ENCODE peak calls at places on chromosomes 13 and 19, in seven cellular contexts. One of them, this sample, is unnamed.

GRCh38 chr13:97386832-97387486 is 47.0 kb upstream of the RAP2A start:
- DNase-seq in HepG2: no peak
- DNase-seq in GM12892: no peak
- DNase-seq in GM12878: no peak
- DNase-seq in SK-N-SH: no peak
- DNase-seq in K562: no peak
- DNase-seq in H1: no peak
- DNase-seq in this sample: no peak

GRCh38 chr13:97809576-97809975 is 143.9 kb upstream of the IPO5 start:
- DNase-seq in HepG2: no peak
- DNase-seq in GM12892: no peak
- DNase-seq in GM12878: no peak
- DNase-seq in SK-N-SH: no peak
- DNase-seq in K562: no peak
- DNase-seq in H1: no peak
- DNase-seq in this sample: no peak

GRCh38 chr19:369876-370275 is 25.3 kb upstream of the MIER2 start:
- DNase-seq in HepG2: no peak
- DNase-seq in GM12892: no peak
- DNase-seq in GM12878: no peak
- DNase-seq in SK-N-SH: no peak
- DNase-seq in K562: no peak
- DNase-seq in H1: no peak
- DNase-seq in this sample: no peak

GRCh38 chr13:80339841-80340642 is 884 bp downstream of the SPRY2 start:
- DNase-seq in HepG2: peak
- DNase-seq in GM12892: no peak
- DNase-seq in GM12878: no peak
- DNase-seq in SK-N-SH: peak
- DNase-seq in K562: peak
- DNase-seq in H1: no peak
- DNase-seq in this sample: no peak

GRCh38 chr19:2636142-2636896 is 66.2 kb downstream of the GNG7 start:
- DNase-seq in HepG2: no peak
- DNase-seq in GM12892: no peak
- DNase-seq in GM12878: no peak
- DNase-seq in SK-N-SH: no peak
- DNase-seq in K562: no peak
- DNase-seq in H1: no peak
- DNase-seq in this sample: no peak

GRCh38 chr19:46616631-46617322 is 8.1 kb downstream of the PTGIR start:
- DNase-seq in HepG2: peak
- DNase-seq in GM12892: no peak
- DNase-seq in GM12878: no peak
- DNase-seq in SK-N-SH: peak
- DNase-seq in K562: peak
- DNase-seq in H1: no peak
- DNase-seq in this sample: no peak

GRCh38 chr19:44909775-44910174 is 4.2 kb downstream of the APOE start:
- DNase-seq in HepG2: no peak
- DNase-seq in GM12892: no peak
- DNase-seq in GM12878: no peak
- DNase-seq in SK-N-SH: no peak
- DNase-seq in K562: no peak
- DNase-seq in H1: no peak
- DNase-seq in this sample: no peak

GRCh38 chr13:98216135-98216565 is 39.1 kb upstream of the RNF113B start:
- DNase-seq in HepG2: no peak
- DNase-seq in GM12892: no peak
- DNase-seq in GM12878: no peak
- DNase-seq in SK-N-SH: peak
- DNase-seq in K562: no peak
- DNase-seq in H1: no peak
- DNase-seq in this sample: no peak

GRCh38 chr13:90706631-90707030 is 640.9 kb upstream of the MIR17HG start:
- DNase-seq in HepG2: no peak
- DNase-seq in GM12892: no peak
- DNase-seq in GM12878: no peak
- DNase-seq in SK-N-SH: no peak
- DNase-seq in K562: no peak
- DNase-seq in H1: no peak
- DNase-seq in this sample: no peak

GRCh38 chr19:19280561-19280960 is 7.5 kb upstream of the TM6SF2 start:
- DNase-seq in HepG2: no peak
- DNase-seq in GM12892: no peak
- DNase-seq in GM12878: no peak
- DNase-seq in SK-N-SH: no peak
- DNase-seq in K562: no peak
- DNase-seq in H1: no peak
- DNase-seq in this sample: no peak

GRCh38 chr19:10603873-10604459 is 16.9 kb upstream of the AP1M2 start:
- DNase-seq in HepG2: no peak
- DNase-seq in GM12892: no peak
- DNase-seq in GM12878: peak
- DNase-seq in SK-N-SH: peak
- DNase-seq in K562: no peak
- DNase-seq in H1: no peak
- DNase-seq in this sample: peak

GRCh38 chr19:18418725-18419194 is 438 bp upstream of the SSBP4 start:
- DNase-seq in HepG2: no peak
- DNase-seq in GM12892: no peak
- DNase-seq in GM12878: no peak
- DNase-seq in SK-N-SH: no peak
- DNase-seq in K562: no peak
- DNase-seq in H1: no peak
- DNase-seq in this sample: no peak

GRCh38 chr13:21060063-21060826 is 1.1 kb downstream of the LATS2 start:
- DNase-seq in HepG2: no peak
- DNase-seq in GM12892: no peak
- DNase-seq in GM12878: no peak
- DNase-seq in SK-N-SH: no peak
- DNase-seq in K562: no peak
- DNase-seq in H1: no peak
- DNase-seq in this sample: peak
- TF ChIP-seq TAF1 in HepG2: peak
- TF ChIP-seq TAF1 in GM12892: no peak
- TF ChIP-seq TAF1 in GM12878: no peak
- TF ChIP-seq TAF1 in SK-N-SH: no peak
- TF ChIP-seq TAF1 in K562: no peak
- TF ChIP-seq TAF1 in H1: no peak
- TF ChIP-seq TAF1 in this sample: no peak

GRCh38 chr13:112058519-112058873 is 8.5 kb upstream of the SOX1 start:
- DNase-seq in HepG2: no peak
- DNase-seq in GM12892: no peak
- DNase-seq in GM12878: no peak
- DNase-seq in SK-N-SH: no peak
- DNase-seq in K562: no peak
- DNase-seq in H1: no peak
- DNase-seq in this sample: no peak

GRCh38 chr13:112056284-112056727 is 10.6 kb upstream of the SOX1 start:
- DNase-seq in HepG2: no peak
- DNase-seq in GM12892: no peak
- DNase-seq in GM12878: no peak
- DNase-seq in SK-N-SH: peak
- DNase-seq in K562: no peak
- DNase-seq in H1: no peak
- DNase-seq in this sample: no peak

GRCh38 chr13:112056739-112057433 is 10.1 kb upstream of the SOX1 start:
- DNase-seq in HepG2: no peak
- DNase-seq in GM12892: no peak
- DNase-seq in GM12878: no peak
- DNase-seq in SK-N-SH: peak
- DNase-seq in K562: no peak
- DNase-seq in H1: no peak
- DNase-seq in this sample: no peak

GRCh38 chr13:112057736-112058518 is 9.0 kb upstream of the SOX1 start:
- DNase-seq in HepG2: no peak
- DNase-seq in GM12892: no peak
- DNase-seq in GM12878: no peak
- DNase-seq in SK-N-SH: no peak
- DNase-seq in K562: peak
- DNase-seq in H1: no peak
- DNase-seq in this sample: no peak

DNA sequence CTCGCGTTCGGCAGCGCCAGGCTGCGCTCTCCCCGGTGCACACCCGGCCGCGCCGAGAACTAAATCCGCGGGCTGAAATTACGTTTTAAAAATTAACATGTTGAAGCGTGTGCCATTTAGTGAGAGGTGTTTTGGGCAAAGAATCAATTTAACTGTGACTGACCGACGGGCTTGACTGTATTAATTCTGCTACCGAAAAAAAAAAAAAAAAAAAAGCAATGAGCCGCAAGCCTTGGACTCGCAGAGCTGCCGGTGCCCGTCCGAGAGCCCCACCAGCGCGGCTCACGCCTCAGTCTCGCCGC is 9.6 kb upstream of the SOX1 start:
- DNase-seq in HepG2: no peak
- DNase-seq in GM12892: no peak
- DNase-seq in GM12878: no peak
- DNase-seq in SK-N-SH: no peak
- DNase-seq in K562: no peak
- DNase-seq in H1: no peak
- DNase-seq in this sample: no peak
- TF ChIP-seq TAF1 in HepG2: no peak
- TF ChIP-seq TAF1 in GM12892: no peak
- TF ChIP-seq TAF1 in GM12878: no peak
- TF ChIP-seq TAF1 in SK-N-SH: no peak
- TF ChIP-seq TAF1 in K562: no peak
- TF ChIP-seq TAF1 in H1: no peak
- TF ChIP-seq TAF1 in this sample: no peak

GRCh38 chr13:52104624-52105023 is 24.2 kb downstream of the NEK5 start:
- DNase-seq in HepG2: peak
- DNase-seq in GM12892: no peak
- DNase-seq in GM12878: no peak
- DNase-seq in SK-N-SH: no peak
- DNase-seq in K562: no peak
- DNase-seq in H1: no peak
- DNase-seq in this sample: no peak
- TF ChIP-seq TAF1 in HepG2: no peak
- TF ChIP-seq TAF1 in GM12892: no peak
- TF ChIP-seq TAF1 in GM12878: no peak
- TF ChIP-seq TAF1 in SK-N-SH: no peak
- TF ChIP-seq TAF1 in K562: no peak
- TF ChIP-seq TAF1 in H1: no peak
- TF ChIP-seq TAF1 in this sample: no peak

GRCh38 chr19:4990306-4990705 is 21.4 kb downstream of the KDM4B start:
- DNase-seq in HepG2: no peak
- DNase-seq in GM12892: no peak
- DNase-seq in GM12878: no peak
- DNase-seq in SK-N-SH: peak
- DNase-seq in K562: no peak
- DNase-seq in H1: no peak
- DNase-seq in this sample: no peak

GRCh38 chr19:4987286-4987685 is 18.4 kb downstream of the KDM4B start:
- DNase-seq in HepG2: no peak
- DNase-seq in GM12892: no peak
- DNase-seq in GM12878: no peak
- DNase-seq in SK-N-SH: no peak
- DNase-seq in K562: no peak
- DNase-seq in H1: no peak
- DNase-seq in this sample: no peak

GRCh38 chr19:4986471-4986888 is 17.6 kb downstream of the KDM4B start:
- DNase-seq in HepG2: no peak
- DNase-seq in GM12892: no peak
- DNase-seq in GM12878: no peak
- DNase-seq in SK-N-SH: no peak
- DNase-seq in K562: no peak
- DNase-seq in H1: no peak
- DNase-seq in this sample: no peak

GRCh38 chr19:4987692-4988370 is 18.9 kb downstream of the KDM4B start:
- DNase-seq in HepG2: no peak
- DNase-seq in GM12892: no peak
- DNase-seq in GM12878: no peak
- DNase-seq in SK-N-SH: no peak
- DNase-seq in K562: no peak
- DNase-seq in H1: no peak
- DNase-seq in this sample: no peak

GRCh38 chr19:4988770-4989251 is 19.9 kb downstream of the KDM4B start:
- DNase-seq in HepG2: no peak
- DNase-seq in GM12892: no peak
- DNase-seq in GM12878: no peak
- DNase-seq in SK-N-SH: no peak
- DNase-seq in K562: no peak
- DNase-seq in H1: no peak
- DNase-seq in this sample: no peak
- TF ChIP-seq TAF1 in HepG2: no peak
- TF ChIP-seq TAF1 in GM12892: no peak
- TF ChIP-seq TAF1 in GM12878: no peak
- TF ChIP-seq TAF1 in SK-N-SH: no peak
- TF ChIP-seq TAF1 in K562: no peak
- TF ChIP-seq TAF1 in H1: no peak
- TF ChIP-seq TAF1 in this sample: no peak

DNA sequence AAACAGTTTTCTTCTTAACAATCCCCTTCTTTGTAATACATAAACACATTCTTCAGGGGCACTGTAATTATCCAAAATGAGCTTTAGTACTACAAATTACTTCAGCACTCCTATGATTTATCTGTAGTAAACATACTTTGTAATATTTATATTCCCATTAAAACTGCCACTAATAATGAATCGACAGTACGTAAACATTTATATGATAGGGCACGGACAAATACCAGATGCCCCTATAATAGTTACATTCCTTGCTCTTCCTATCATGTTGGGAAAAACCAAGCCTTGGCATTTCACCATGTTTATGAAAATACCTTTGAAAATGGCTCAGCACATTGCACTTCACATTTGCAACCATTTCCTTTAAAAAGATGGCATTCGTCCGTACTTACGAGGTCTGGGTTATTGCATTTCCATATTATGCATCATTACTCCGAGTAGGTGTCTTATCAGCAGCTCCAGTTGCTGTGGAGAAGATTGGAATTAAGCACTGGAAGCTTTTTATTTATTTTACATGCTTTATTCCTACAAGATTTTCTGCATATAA is 1043.4 kb downstream of the DIAPH3 start:
- DNase-seq in HepG2: no peak
- DNase-seq in GM12892: no peak
- DNase-seq in GM12878: no peak
- DNase-seq in SK-N-SH: no peak
- DNase-seq in K562: no peak
- DNase-seq in H1: no peak
- DNase-seq in this sample: no peak
- TF ChIP-seq TAF1 in HepG2: no peak
- TF ChIP-seq TAF1 in GM12892: no peak
- TF ChIP-seq TAF1 in GM12878: no peak
- TF ChIP-seq TAF1 in SK-N-SH: no peak
- TF ChIP-seq TAF1 in K562: no peak
- TF ChIP-seq TAF1 in H1: no peak
- TF ChIP-seq TAF1 in this sample: no peak